ENCODE peak calls at places on chromosomes 3 and 15, in six cellular contexts. One of them, this sample, is unnamed.

GRCh38 chr15:42194502-42194901 is 13.6 kb downstream of the VPS39 start:
- DNase-seq in GM13977: no peak
- DNase-seq in cardiac fibroblast: peak
- DNase-seq in GM10248: no peak
- DNase-seq in dorsolateral prefrontal cortex: no peak
- DNase-seq in esophagus squamous epithelium: no peak
- DNase-seq in this sample: no peak

GRCh38 chr3:4581905-4582611 is 88.9 kb downstream of the ITPR1 start:
- DNase-seq in GM10248: no peak
- DNase-seq in dorsolateral prefrontal cortex: no peak
- DNase-seq in esophagus squamous epithelium: no peak
- DNase-seq in GM13977: no peak
- DNase-seq in cardiac fibroblast: no peak
- DNase-seq in this sample: no peak

GRCh38 chr3:33433843-33434242 is 6.4 kb downstream of the UBP1 start:
- DNase-seq in esophagus squamous epithelium: no peak
- DNase-seq in GM10248: no peak
- DNase-seq in dorsolateral prefrontal cortex: no peak
- DNase-seq in GM13977: no peak
- DNase-seq in cardiac fibroblast: no peak
- DNase-seq in this sample: no peak

GRCh38 chr3:47433796-47434195 is 41.9 kb downstream of the SCAP start:
- DNase-seq in GM13977: no peak
- DNase-seq in GM10248: no peak
- DNase-seq in cardiac fibroblast: no peak
- DNase-seq in dorsolateral prefrontal cortex: no peak
- DNase-seq in esophagus squamous epithelium: no peak
- DNase-seq in this sample: no peak

GRCh38 chr3:77871436-77871835 is 831.5 kb downstream of the ROBO2 start:
- DNase-seq in dorsolateral prefrontal cortex: no peak
- DNase-seq in cardiac fibroblast: no peak
- DNase-seq in GM13977: no peak
- DNase-seq in esophagus squamous epithelium: no peak
- DNase-seq in GM10248: no peak
- DNase-seq in this sample: no peak

GRCh38 chr15:81133782-81134461 is at the start of gene CFAP161:
- DNase-seq in esophagus squamous epithelium: no peak
- DNase-seq in GM13977: peak
- DNase-seq in cardiac fibroblast: peak
- DNase-seq in GM10248: peak
- DNase-seq in dorsolateral prefrontal cortex: peak
- DNase-seq in this sample: peak

GRCh38 chr3:105780114-105780513 is 88.7 kb downstream of the CBLB start:
- DNase-seq in GM10248: no peak
- DNase-seq in dorsolateral prefrontal cortex: no peak
- DNase-seq in GM13977: no peak
- DNase-seq in cardiac fibroblast: peak
- DNase-seq in esophagus squamous epithelium: no peak
- DNase-seq in this sample: no peak

GRCh38 chr15:77083381-77084160 is 12.7 kb upstream of the TSPAN3 start:
- DNase-seq in dorsolateral prefrontal cortex: peak
- DNase-seq in GM13977: peak
- DNase-seq in cardiac fibroblast: peak
- DNase-seq in esophagus squamous epithelium: peak
- DNase-seq in GM10248: peak
- DNase-seq in this sample: no peak

GRCh38 chr3:193114431-193115340 is 126.3 kb upstream of the PLAAT1 start:
- DNase-seq in esophagus squamous epithelium: no peak
- DNase-seq in cardiac fibroblast: no peak
- DNase-seq in GM10248: no peak
- DNase-seq in dorsolateral prefrontal cortex: no peak
- DNase-seq in GM13977: no peak
- DNase-seq in this sample: no peak

DNA sequence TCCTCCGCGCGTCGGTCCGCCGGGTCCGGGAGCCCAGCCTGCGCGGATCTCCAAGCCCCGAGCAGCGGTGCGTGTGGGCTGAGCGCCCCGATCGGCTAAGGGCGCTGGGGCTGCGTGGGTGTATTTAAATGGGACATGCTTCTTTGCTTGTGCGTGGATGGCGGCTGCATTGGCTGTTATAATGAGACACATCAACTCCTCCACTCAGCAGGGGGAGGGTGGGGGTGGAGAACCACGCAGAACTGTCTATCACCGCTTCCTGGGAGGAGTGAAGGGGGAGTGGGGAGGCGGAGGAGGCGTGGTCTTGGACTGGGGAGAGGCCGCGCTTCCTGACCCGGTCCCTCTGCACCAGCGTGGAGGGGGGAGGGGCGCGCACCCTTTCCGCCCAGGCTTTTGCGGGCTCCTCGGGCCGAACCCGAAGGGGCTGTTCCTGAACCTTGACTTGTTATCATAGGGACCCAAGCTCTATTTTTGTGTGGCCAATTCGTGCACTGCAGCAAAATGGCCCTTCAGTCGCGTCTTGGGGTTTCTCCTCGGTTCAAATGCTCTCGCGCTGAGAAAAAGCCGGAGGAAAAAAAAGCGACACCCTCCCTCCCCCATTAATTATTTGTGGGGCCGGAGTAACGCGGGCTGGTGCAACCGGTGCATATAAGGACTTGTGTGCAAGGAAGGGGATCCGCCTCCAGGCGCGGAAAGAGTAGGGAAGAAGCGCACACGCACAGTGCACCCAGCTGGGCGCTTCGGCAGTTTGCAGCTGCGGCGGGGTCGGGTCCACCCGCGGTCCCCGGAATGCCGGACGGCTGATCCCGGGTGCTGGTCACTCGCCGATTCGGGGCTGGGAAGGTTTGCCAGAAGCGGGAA is at the start of gene TNIK:
- DNase-seq in GM10248: peak
- DNase-seq in dorsolateral prefrontal cortex: peak
- DNase-seq in cardiac fibroblast: peak
- DNase-seq in GM13977: peak
- DNase-seq in esophagus squamous epithelium: peak
- DNase-seq in this sample: peak
- TF ChIP-seq CTCF in GM10248: peak
- TF ChIP-seq CTCF in dorsolateral prefrontal cortex: peak
- TF ChIP-seq CTCF in cardiac fibroblast: peak
- TF ChIP-seq CTCF in GM13977: peak
- TF ChIP-seq CTCF in esophagus squamous epithelium: peak
- TF ChIP-seq CTCF in this sample: no peak

DNA sequence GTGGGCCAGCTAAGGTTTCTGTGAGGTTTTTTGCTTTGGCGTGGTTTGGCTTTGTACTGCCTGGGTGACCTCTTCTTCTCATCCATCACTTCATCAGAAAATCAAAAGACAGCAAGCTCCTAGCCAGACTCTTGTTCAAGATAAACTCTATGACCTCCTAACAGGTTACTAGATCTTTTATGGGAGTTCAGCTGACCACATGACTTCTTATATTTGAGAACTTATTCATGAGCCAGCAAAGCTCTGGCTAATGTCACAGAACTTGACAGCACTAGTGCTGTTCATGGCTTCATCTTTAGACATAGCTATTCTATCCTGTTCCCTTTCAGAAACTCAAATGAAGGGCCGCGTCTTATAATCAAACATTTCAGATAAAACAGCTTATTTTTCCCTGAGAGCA is 527.1 kb upstream of the GOLIM4 start:
- DNase-seq in GM10248: no peak
- DNase-seq in GM13977: no peak
- DNase-seq in cardiac fibroblast: peak
- DNase-seq in dorsolateral prefrontal cortex: no peak
- DNase-seq in esophagus squamous epithelium: no peak
- DNase-seq in this sample: no peak
- TF ChIP-seq CTCF in GM10248: no peak
- TF ChIP-seq CTCF in GM13977: no peak
- TF ChIP-seq CTCF in cardiac fibroblast: no peak
- TF ChIP-seq CTCF in dorsolateral prefrontal cortex: no peak
- TF ChIP-seq CTCF in esophagus squamous epithelium: no peak
- TF ChIP-seq CTCF in this sample: no peak

GRCh38 chr15:49103002-49103401 is 52.4 kb downstream of the COPS2 start:
- DNase-seq in GM10248: no peak
- DNase-seq in GM13977: no peak
- DNase-seq in esophagus squamous epithelium: no peak
- DNase-seq in cardiac fibroblast: no peak
- DNase-seq in dorsolateral prefrontal cortex: no peak
- DNase-seq in this sample: no peak
- TF ChIP-seq CTCF in GM10248: no peak
- TF ChIP-seq CTCF in GM13977: no peak
- TF ChIP-seq CTCF in esophagus squamous epithelium: no peak
- TF ChIP-seq CTCF in cardiac fibroblast: no peak
- TF ChIP-seq CTCF in dorsolateral prefrontal cortex: no peak
- TF ChIP-seq CTCF in this sample: no peak

DNA sequence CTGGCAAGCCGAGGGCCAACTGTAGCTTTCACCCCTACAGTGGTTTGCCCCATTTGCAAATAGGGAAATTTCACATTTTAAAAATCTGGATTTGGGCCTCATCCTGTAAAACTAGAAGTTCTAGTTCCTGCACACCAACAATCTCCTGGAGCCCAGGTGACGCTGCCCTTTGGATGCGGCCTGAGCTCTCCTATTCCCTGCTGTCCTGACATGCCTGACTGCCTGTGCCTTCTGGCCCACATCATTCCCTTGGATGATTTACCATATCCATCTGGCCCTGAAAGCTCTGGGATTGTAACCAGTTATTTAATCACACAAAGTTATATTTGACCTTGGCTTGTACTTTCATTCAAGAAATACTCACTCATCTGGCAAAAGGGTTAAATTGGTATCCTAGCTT is 272.3 kb downstream of the ARRDC4 start:
- DNase-seq in esophagus squamous epithelium: no peak
- DNase-seq in GM13977: no peak
- DNase-seq in cardiac fibroblast: no peak
- DNase-seq in dorsolateral prefrontal cortex: no peak
- DNase-seq in GM10248: no peak
- DNase-seq in this sample: no peak
- TF ChIP-seq CTCF in esophagus squamous epithelium: no peak
- TF ChIP-seq CTCF in GM13977: no peak
- TF ChIP-seq CTCF in cardiac fibroblast: no peak
- TF ChIP-seq CTCF in dorsolateral prefrontal cortex: no peak
- TF ChIP-seq CTCF in GM10248: no peak
- TF ChIP-seq CTCF in this sample: no peak

DNA sequence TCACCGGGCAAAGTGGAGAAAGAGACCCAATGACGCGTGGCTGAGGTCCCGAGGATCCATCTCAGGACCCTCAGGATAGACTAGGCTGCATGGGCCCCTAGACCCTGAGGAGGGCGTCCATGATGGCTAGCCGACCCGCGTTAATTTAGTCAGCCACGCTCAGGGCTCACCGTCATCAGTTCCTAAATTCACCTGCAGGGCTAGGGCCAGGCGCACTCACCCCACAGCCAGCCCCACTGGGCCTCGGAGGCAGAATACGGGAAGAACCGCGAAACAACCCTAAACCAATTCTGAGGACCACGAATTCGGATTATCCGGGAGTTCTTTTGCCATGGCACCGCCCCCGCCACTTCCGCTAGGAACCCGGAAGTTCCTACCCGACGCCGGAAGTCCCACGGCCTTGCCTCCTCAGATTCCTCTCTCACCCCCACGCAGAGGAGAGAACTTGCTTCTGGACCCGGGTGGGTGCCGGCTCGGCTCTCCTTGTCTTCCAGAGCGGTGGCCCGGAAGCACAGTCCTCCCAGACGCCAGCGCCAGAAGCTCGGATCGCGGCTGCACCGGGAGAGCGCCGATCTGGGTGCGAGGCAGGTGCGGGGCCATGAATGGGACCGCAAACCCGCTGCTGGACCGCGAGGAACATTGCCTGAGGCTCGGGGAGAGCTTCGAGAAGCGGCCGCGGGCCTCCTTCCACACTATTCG is at the start of the genes EAF1 and METTL6:
- DNase-seq in esophagus squamous epithelium: peak
- DNase-seq in cardiac fibroblast: peak
- DNase-seq in GM10248: peak
- DNase-seq in GM13977: peak
- DNase-seq in dorsolateral prefrontal cortex: peak
- DNase-seq in this sample: peak
- TF ChIP-seq CTCF in esophagus squamous epithelium: peak
- TF ChIP-seq CTCF in cardiac fibroblast: no peak
- TF ChIP-seq CTCF in GM10248: no peak
- TF ChIP-seq CTCF in GM13977: no peak
- TF ChIP-seq CTCF in dorsolateral prefrontal cortex: no peak
- TF ChIP-seq CTCF in this sample: no peak

GRCh38 chr3:141128126-141128777 is 77.1 kb downstream of the SPSB4 start:
- DNase-seq in esophagus squamous epithelium: no peak
- DNase-seq in dorsolateral prefrontal cortex: no peak
- DNase-seq in cardiac fibroblast: no peak
- DNase-seq in GM13977: no peak
- DNase-seq in GM10248: no peak
- DNase-seq in this sample: no peak

GRCh38 chr3:141127344-141128125 is 76.4 kb downstream of the SPSB4 start:
- DNase-seq in cardiac fibroblast: no peak
- DNase-seq in GM13977: no peak
- DNase-seq in esophagus squamous epithelium: no peak
- DNase-seq in dorsolateral prefrontal cortex: no peak
- DNase-seq in GM10248: no peak
- DNase-seq in this sample: no peak

GRCh38 chr3:141125351-141125750 is 74.2 kb downstream of the SPSB4 start:
- DNase-seq in GM10248: no peak
- DNase-seq in dorsolateral prefrontal cortex: no peak
- DNase-seq in cardiac fibroblast: no peak
- DNase-seq in esophagus squamous epithelium: no peak
- DNase-seq in GM13977: no peak
- DNase-seq in this sample: no peak

GRCh38 chr3:141124715-141125114 is 73.6 kb downstream of the SPSB4 start:
- DNase-seq in cardiac fibroblast: no peak
- DNase-seq in GM13977: no peak
- DNase-seq in dorsolateral prefrontal cortex: no peak
- DNase-seq in GM10248: no peak
- DNase-seq in esophagus squamous epithelium: no peak
- DNase-seq in this sample: no peak

DNA sequence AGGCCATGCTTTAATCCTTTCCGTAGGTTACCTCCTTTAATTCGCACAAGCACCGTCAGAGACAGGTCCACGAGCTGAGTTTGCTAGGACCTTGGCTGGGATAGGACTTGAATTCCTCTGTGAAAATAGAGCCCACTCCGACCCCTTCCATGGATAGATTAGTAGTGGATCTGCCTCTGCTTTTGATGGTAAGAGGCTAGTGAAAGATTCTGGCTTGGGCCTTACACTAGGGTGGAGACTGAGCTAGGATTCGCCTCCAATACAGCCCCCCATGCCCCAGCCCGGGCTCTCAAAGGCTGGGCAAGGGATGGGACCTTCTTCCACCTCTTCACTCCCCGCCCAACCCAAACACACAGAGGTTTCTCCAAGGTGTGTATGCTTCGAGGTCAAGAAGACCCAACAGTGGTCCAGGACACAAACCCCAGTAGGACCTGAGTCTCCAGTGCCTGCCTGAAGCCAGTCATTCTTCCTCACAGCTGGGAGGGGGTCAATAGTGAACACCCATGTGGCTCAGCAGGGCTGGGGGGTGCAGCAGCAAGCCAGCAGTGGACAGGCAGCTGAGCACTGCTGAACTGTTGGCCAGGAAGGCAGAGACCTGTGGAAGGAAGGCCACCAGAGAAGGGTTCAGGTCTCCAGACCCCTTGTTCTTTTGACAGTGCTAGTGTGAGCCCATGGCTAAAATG is 75.7 kb downstream of the SPSB4 start:
- DNase-seq in cardiac fibroblast: no peak
- DNase-seq in GM13977: no peak
- DNase-seq in dorsolateral prefrontal cortex: no peak
- DNase-seq in GM10248: no peak
- DNase-seq in esophagus squamous epithelium: no peak
- DNase-seq in this sample: no peak
- TF ChIP-seq CTCF in cardiac fibroblast: no peak
- TF ChIP-seq CTCF in GM13977: no peak
- TF ChIP-seq CTCF in dorsolateral prefrontal cortex: no peak
- TF ChIP-seq CTCF in GM10248: no peak
- TF ChIP-seq CTCF in esophagus squamous epithelium: no peak
- TF ChIP-seq CTCF in this sample: no peak